ENCODE peak calls at places on chromosomes 7 and 10, in four cellular contexts. R is spleen, G is OCI-LY7, F is psoas muscle. Y is an unnamed sample.

GRCh38 chr7:33750177-33750576 is 155.2 kb upstream of the BMPER start:
- DNase-seq in F (no peak), G (no peak), R (no peak), Y (no peak)

GRCh38 chr10:110919971-110920881 is 822 bp downstream of the SHOC2 start:
- DNase-seq in G (peak; percentile 97), R (no peak), F (no peak), Y (peak; percentile 62)

GRCh38 chr7:610531-611280 is 91.1 kb upstream of the PDGFA start:
- DNase-seq in R (peak; percentile 62), F (no peak), G (no peak), Y (peak; percentile 86)

GRCh38 chr10:103949728-103950127 is 17.2 kb upstream of the SLK start:
- DNase-seq in R (no peak), G (no peak), F (no peak), Y (no peak)

GRCh38 chr10:107031981-107032699 is 132.4 kb downstream of the SORCS1 start:
- DNase-seq in F (no peak), R (no peak), G (no peak), Y (no peak)

GRCh38 chr7:69115788-69116187 is 482.5 kb upstream of the AUTS2 start:
- DNase-seq in G (no peak), F (no peak), R (no peak), Y (no peak)

GRCh38 chr7:90596745-90597526 is 815 bp downstream of the CDK14 start:
- DNase-seq in R (no peak), G (no peak), F (no peak), Y (no peak)

GRCh38 chr7:95915731-95916130 is 143.4 kb downstream of the DYNC1I1 start:
- DNase-seq in G (no peak), F (no peak), R (no peak), Y (no peak)

GRCh38 chr7:3217166-3217565 is 83.9 kb upstream of the SDK1 start:
- DNase-seq in R (no peak), G (no peak), F (no peak), Y (peak; percentile 50)

GRCh38 chr7:101094791-101095375 is 9.6 kb downstream of the TRIM56 start:
- DNase-seq in R (no peak), F (peak; percentile 63), G (no peak), Y (no peak)

GRCh38 chr10:125538947-125539649 is 143.9 kb downstream of the TEX36 start:
- DNase-seq in R (no peak), F (no peak), G (no peak), Y (no peak)
- TF ChIP-seq CTCF in R (no peak), F (no peak), G (no peak), Y (no peak)

DNA sequence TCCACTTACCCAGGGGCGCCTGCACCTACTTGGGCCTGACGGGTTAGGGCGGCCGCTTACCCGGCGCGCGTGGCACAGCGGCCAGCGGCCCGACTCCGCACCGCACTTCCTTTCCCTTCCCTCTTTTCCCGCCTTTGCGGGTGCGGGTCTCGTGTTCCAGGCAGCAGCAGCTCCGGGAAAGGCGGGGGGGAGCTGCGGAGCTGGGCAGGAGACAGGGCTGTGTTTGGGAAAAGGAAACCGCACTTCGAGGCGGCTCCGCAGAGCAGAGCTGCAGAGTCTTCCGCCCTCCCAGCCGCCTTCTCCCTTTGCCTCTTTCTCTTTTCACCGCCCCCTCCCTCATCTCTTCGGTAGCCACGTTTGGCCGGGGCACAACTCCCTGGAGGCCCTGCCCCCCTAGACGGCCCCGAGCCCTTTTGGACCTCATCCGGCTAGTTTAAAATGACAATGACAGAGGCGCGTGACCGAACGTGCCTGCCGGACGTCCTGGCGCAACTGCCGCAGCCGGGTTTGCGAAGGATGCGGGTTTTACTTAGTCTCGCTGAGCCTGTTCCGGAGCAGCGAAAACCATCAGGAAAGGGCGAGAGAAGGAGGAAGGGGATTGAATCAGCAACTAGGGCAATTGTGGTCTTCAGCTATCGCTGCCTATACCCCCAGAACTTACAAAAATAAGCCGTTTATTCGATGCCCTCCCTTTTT is 7.9 kb upstream of the PAX2 start:
- DNase-seq in F (no peak), R (peak; percentile 55), G (no peak), Y (no peak)
- H3K4me3 ChIP-seq in F (peak overlapping the region; percentile 41), R (peak overlapping the region; percentile 62), G (no peak overlapping the region), Y (peak overlapping the region; percentile 34)

GRCh38 chr10:72265508-72265907 is 8.2 kb upstream of the DDIT4 start:
- DNase-seq in G (no peak), F (no peak), R (no peak), Y (no peak)

GRCh38 chr10:72270607-72271281 is 3.0 kb upstream of the DDIT4 start:
- DNase-seq in R (no peak), G (no peak), F (no peak), Y (no peak)

GRCh38 chr10:72267819-72268404 is 5.8 kb upstream of the DDIT4 start:
- DNase-seq in G (no peak), F (no peak), R (no peak), Y (no peak)

GRCh38 chr10:72263613-72264241 is 10.0 kb upstream of the DDIT4 start:
- DNase-seq in R (no peak), F (no peak), G (peak; percentile 93), Y (no peak)

DNA sequence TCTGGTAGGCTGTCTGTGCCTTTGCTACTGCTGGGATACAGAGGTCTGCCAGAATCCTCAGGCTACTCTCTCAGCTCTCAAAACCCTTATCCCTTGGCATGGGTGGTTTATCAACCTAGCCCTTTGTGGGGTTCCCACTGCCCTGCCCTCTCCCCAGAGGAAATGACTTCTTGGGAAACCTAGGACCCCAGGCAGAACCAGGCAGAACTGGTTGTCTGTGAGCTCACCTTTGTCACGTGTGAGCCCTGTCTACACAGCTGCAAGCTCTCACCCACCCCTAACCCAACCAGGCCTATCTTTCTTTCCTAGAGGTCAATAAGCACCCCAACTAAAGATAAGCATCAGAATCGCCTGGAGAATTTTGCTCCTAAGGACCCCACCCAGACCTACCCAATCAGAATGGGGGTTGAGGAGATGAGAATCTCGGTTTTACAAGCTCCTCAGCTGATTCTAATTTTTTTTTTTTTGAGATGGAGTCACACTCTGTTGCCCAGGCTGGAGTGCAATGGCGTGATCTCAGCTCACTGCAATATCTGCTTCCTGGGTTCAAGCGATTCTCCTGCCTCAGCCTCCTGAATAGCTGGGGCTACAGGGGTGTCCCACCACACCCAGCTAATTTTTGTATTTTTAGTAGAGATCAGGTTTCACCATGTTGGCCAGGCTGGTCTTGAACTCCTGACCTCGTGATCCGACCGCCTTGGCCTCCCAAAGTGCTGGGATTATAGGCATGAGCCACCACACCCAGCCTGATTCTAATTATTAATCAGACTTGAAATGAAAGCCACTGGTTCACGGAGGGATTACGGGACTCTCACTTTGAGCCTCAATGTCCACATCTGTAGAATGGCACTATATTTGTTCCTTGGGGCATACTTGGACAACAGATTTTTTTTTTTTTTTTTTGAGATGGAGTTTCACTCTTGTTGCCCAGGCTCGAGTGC is 7.5 kb upstream of the DDIT4 start:
- DNase-seq in F (no peak), G (no peak), R (no peak), Y (no peak)
- H3K4me1 ChIP-seq in F (peaks cover 7% of the 10 kb centered on the region), G (peaks cover 58% of the 10 kb centered on the region), R (peaks cover 28% of the 10 kb centered on the region), Y (no peaks in the 10 kb centered on the region)

GRCh38 chr7:2041496-2042367 is 191.0 kb downstream of the MAD1L1 start:
- DNase-seq in G (peak; percentile 55), R (peak; percentile 68), F (peak; percentile 4), Y (no peak)
- TF ChIP-seq CTCF in G (peak; percentile 31), R (no peak), F (no peak), Y (no peak)

GRCh38 chr10:44310762-44311562 is 73.9 kb downstream of the CXCL12 start:
- DNase-seq in R (peak; percentile 91), G (peak; percentile 1), F (peak; percentile 90), Y (peak; percentile 92)
- H3K4me3 ChIP-seq in R (peak overlapping the region; percentile 62), G (no peak overlapping the region), F (peak overlapping the region; percentile 60), Y (peak overlapping the region; percentile 42)

Y was measured in right atrium auricular region.